ENCODE peak calls at places on chromosomes 16 and 17, in ten cellular contexts. L is A673, O is A549, A is heart right ventricle, F is dorsolateral prefrontal cortex, Z is RWPE1, S is heart left ventricle, Q is transverse colon, Y is Peyer's patch, U is tibial artery. W is an unnamed sample.

GRCh38 chr17:28366605-28367004 is 1.6 kb upstream of the SEBOX start:
- DNase-seq in F (no peak), L (no peak), S (no peak), Y (peak; percentile 25), U (no peak), A (no peak), O (no peak), Q (no peak), Z (no peak), W (no peak)

GRCh38 chr17:15966183-15966878 is 21.4 kb downstream of the ADORA2B start:
- DNase-seq in A (no peak), S (no peak), Z (no peak), O (no peak), F (no peak), U (no peak), Q (peak; percentile 68), Y (no peak), L (peak; percentile 80), W (no peak)

GRCh38 chr17:56317351-56318208 is 164.3 kb downstream of the ANKFN1 start:
- DNase-seq in O (no peak), L (no peak), Q (no peak), S (no peak), U (no peak), A (no peak), F (no peak), Z (no peak), Y (no peak), W (no peak)

GRCh38 chr16:17572145-17572544 is 101.4 kb upstream of the XYLT1 start:
- DNase-seq in S (no peak), U (no peak), Y (no peak), Z (peak; percentile 30), L (no peak), O (no peak), A (no peak), Q (no peak), F (no peak), W (no peak)

GRCh38 chr17:29042026-29042678 is 789 bp upstream of the PIPOX start:
- DNase-seq in L (no peak), O (no peak), Q (no peak), S (no peak), F (no peak), A (no peak), U (no peak), Y (no peak), Z (no peak), W (no peak)

GRCh38 chr16:78791926-78792325 is 692.5 kb downstream of the WWOX start:
- DNase-seq in U (no peak), F (no peak), Q (no peak), O (no peak), L (no peak), A (no peak), S (no peak), Y (no peak), Z (no peak), W (no peak)

GRCh38 chr16:52912565-52913173 is 140.0 kb downstream of the CHD9NB start:
- DNase-seq in O (peak; percentile 55), Y (peak; percentile 71), Z (peak; percentile 66), F (peak; percentile 76), A (peak; percentile 38), U (no peak), Q (peak; percentile 75), S (peak; percentile 42), L (peak; percentile 79), W (peak; percentile 64)

GRCh38 chr16:66924527-66925321 is 611 bp downstream of the RRAD start:
- DNase-seq in O (peak; percentile 81), U (peak; percentile 81), A (no peak), Z (no peak), L (no peak), F (no peak), Q (peak; percentile 67), Y (peak; percentile 74), S (peak; percentile 71), W (no peak)

GRCh38 chr17:78343433-78344201 is 16.3 kb downstream of the SOCS3 start:
- DNase-seq in S (no peak), F (no peak), U (no peak), Y (no peak), Q (peak; percentile 78), A (no peak), L (no peak), Z (no peak), O (no peak), W (no peak)

GRCh38 chr16:20364051-20364450 is 11.5 kb upstream of the UMOD start:
- DNase-seq in F (no peak), A (no peak), U (no peak), Q (no peak), Z (no peak), Y (no peak), L (no peak), O (no peak), S (no peak), W (no peak)

GRCh38 chr16:13935408-13935807 is 15.5 kb downstream of the ERCC4 start:
- DNase-seq in Q (no peak), S (no peak), Z (no peak), L (peak; percentile 46), A (no peak), F (no peak), O (no peak), Y (no peak), U (no peak), W (no peak)

GRCh38 chr17:17783825-17784598 is 52.8 kb downstream of the SREBF1 start:
- DNase-seq in Z (no peak), Q (peak; percentile 38), S (peak; percentile 66), Y (no peak), U (no peak), O (no peak), F (peak; percentile 68), A (peak; percentile 68), L (peak; percentile 99), W (no peak)

GRCh38 chr17:81092518-81093095 is 57.7 kb downstream of the BAIAP2 start:
- DNase-seq in O (no peak), Z (no peak), Y (no peak), L (no peak), F (no peak), A (no peak), Q (no peak), S (no peak), U (no peak), W (no peak)

GRCh38 chr16:62240722-62241121 is 204.5 kb upstream of the CDH8 start:
- DNase-seq in A (no peak), Y (no peak), U (no peak), O (no peak), Q (no peak), L (no peak), S (no peak), Z (no peak), F (no peak), W (no peak)

GRCh38 chr17:58966208-58966607 is 140.5 kb downstream of the TRIM37 start:
- DNase-seq in Z (no peak), S (no peak), U (no peak), A (no peak), Q (no peak), O (no peak), L (no peak), Y (no peak), F (no peak), W (no peak)

GRCh38 chr17:67602974-67603373 is 114.8 kb upstream of the NOL11 start:
- DNase-seq in U (no peak), Q (peak; percentile 22), Y (no peak), A (no peak), L (peak; percentile 67), S (no peak), O (peak; percentile 58), F (no peak), Z (peak; percentile 15), W (peak; percentile 43)

GRCh38 chr17:63675607-63676539 is 24.1 kb downstream of the LIMD2 start:
- DNase-seq in S (peak; percentile 86), Y (peak; percentile 76), Q (peak; percentile 86), U (peak; percentile 91), A (peak; percentile 91), L (peak; percentile 90), F (no peak), Z (peak; percentile 73), O (no peak), W (peak; percentile 89)

GRCh38 chr17:75654176-75654575 is 12.8 kb downstream of the RECQL5 start:
- DNase-seq in S (no peak), F (no peak), O (no peak), U (peak; percentile 11), Z (no peak), L (no peak), Y (no peak), Q (no peak), A (no peak), W (no peak)
- TF ChIP-seq CTCF in S (peak; percentile 12), F (peak; percentile 45), O (peak; percentile 52), U (no peak), Z (peak; percentile 16), L (peak; percentile 14), Y (no peak), Q (no peak), A (no peak), W (no peak)

DNA sequence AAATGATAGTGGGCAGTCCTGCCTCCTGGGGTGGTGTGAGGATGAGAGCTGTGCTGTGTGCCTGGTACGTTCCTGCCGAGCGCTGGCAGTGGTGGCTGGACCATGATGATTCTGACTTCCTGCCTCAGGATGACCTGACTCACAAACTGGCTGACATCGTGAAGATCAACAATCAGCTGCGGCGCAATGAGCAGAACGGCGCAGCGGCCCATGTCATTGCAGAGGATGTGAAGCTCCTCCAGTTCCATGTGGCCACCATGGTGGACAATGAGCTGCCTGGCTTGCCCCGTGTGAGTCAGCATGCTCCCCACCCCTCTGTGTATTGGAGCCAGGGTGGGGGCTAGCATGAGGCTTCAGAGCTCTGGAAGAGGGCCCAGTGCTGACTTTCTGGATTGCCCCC is 13.1 kb downstream of the POLR2A start:
- DNase-seq in F (no peak), O (no peak), L (no peak), U (peak; percentile 51), Q (no peak), Y (no peak), A (peak; percentile 29), Z (no peak), S (peak; percentile 79), W (no peak)
- H3K27ac ChIP-seq in F (no peak overlapping the region), O (no peak overlapping the region), L (no peak overlapping the region), U (no peak overlapping the region), Q (no peak overlapping the region), Y (no peak overlapping the region), A (peak overlapping the region; percentile 81), Z (peak overlapping the region; percentile 9), S (peak overlapping the region; percentile 74), W (no peak overlapping the region)

GRCh38 chr16:77789085-77789611 is 784 bp downstream of the VAT1L start:
- DNase-seq in U (no peak), Q (no peak), O (no peak), Y (no peak), F (no peak), Z (no peak), S (no peak), L (no peak), A (no peak), W (no peak)
- TF ChIP-seq CTCF in U (no peak), Q (no peak), O (no peak), Y (no peak), F (no peak), Z (no peak), S (no peak), L (no peak), A (no peak), W (no peak)

DNA sequence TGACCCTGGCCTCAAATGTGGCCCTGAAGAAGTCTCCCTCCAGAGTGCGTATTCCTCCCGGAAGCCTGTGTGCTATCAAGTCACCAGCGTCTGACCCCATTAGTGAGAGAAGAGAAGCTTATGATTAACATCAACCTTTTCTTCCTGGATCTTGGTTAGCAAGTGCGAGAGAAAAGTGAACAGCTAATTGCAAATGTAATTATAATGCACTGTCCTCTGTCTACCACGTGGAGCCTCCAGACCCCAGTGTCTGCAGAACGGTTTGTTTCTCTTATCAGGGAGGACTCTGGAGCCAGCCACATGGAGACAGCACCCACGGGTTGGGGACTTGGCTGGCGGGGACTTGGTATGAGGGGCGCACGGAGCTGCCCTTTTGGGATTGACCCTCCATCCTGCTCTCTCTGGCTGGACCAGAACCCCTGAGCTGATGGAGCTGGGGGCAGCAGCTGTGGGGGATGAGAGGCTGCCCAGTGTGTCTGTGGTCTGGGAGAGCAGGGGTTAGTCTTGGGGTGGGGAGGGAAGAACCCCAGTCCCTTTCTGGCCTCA is 5.7 kb upstream of the TAC4 start:
- DNase-seq in U (no peak), F (no peak), Y (no peak), O (no peak), A (no peak), L (no peak), Q (no peak), Z (no peak), S (no peak), W (no peak)
- H3K27ac ChIP-seq in U (no peak overlapping the region), F (no peak overlapping the region), Y (no peak overlapping the region), O (no peak overlapping the region), A (no peak overlapping the region), L (no peak overlapping the region), Q (no peak overlapping the region), Z (no peak overlapping the region), S (no peak overlapping the region), W (no peak overlapping the region)